ENCODE peak calls at places on chromosomes 3 and 15, in eight cellular contexts. Q is HL-60, D is glutamatergic neuron, S is right lobe of liver, R is choroid plexus epithelial cell, B is A549, P is AG10803, U is nephron progenitor cell. I is an unnamed sample.
A peak's percentile ranks its signal among the peaks of the same experiment; 100 is the strongest.

GRCh38 chr3:157067114-157067513 is 92.8 kb downstream of the CCNL1 start:
- DNase-seq in Q (no peak), D (no peak), S (no peak), R (no peak), B (no peak), P (no peak), U (no peak), I (no peak)

GRCh38 chr3:101038393-101038792 is 45.2 kb upstream of the ABI3BP start:
- DNase-seq in Q (no peak), D (no peak), S (no peak), R (peak; percentile 42), B (no peak), P (peak; percentile 42), U (no peak), I (no peak)

GRCh38 chr3:161558256-161558655 is 61.6 kb downstream of the OTOL1 start:
- DNase-seq in Q (no peak), D (no peak), S (peak; percentile 53), R (peak; percentile 5), B (no peak), P (peak; percentile 4), U (no peak), I (no peak)

GRCh38 chr3:184249412-184250166 is at the start of gene EEF1AKMT4:
- DNase-seq in Q (peak; percentile 97), D (peak; percentile 96), S (peak; percentile 97), R (peak; percentile 99), B (peak; percentile 98), P (peak; percentile 98), U (peak; percentile 96), I (peak; percentile 89)

GRCh38 chr3:159250961-159251360 is 449.1 kb downstream of the MFSD1 start:
- DNase-seq in Q (no peak), D (no peak), S (no peak), R (no peak), B (no peak), P (no peak), U (no peak), I (no peak)

GRCh38 chr3:72634128-72634527 is 214.1 kb downstream of the SHQ1 start:
- DNase-seq in Q (no peak), D (no peak), S (no peak), R (no peak), B (no peak), P (no peak), U (no peak), I (no peak)

GRCh38 chr3:30269751-30270445 is 336.5 kb upstream of the TGFBR2 start:
- DNase-seq in Q (peak; percentile 41), D (no peak), S (no peak), R (no peak), B (no peak), P (no peak), U (no peak), I (no peak)

GRCh38 chr3:149332227-149332765 is 1.1 kb downstream of the TM4SF18 start:
- DNase-seq in Q (no peak), D (no peak), S (no peak), R (no peak), B (no peak), P (no peak), U (no peak), I (no peak)

GRCh38 chr15:90087454-90088154 is 14.7 kb downstream of the IDH2 start:
- DNase-seq in Q (peak; percentile 35), D (no peak), S (peak; percentile 61), R (no peak), B (peak; percentile 85), P (peak; percentile 24), U (no peak), I (no peak)

GRCh38 chr3:97687734-97688133 is 76.8 kb upstream of the ARL6 start:
- DNase-seq in Q (no peak), D (no peak), S (no peak), R (no peak), B (no peak), P (no peak), U (peak; percentile 2), I (no peak)

GRCh38 chr15:101456079-101456791 is 33.3 kb downstream of the PCSK6 start:
- DNase-seq in Q (no peak), D (no peak), S (no peak), R (no peak), B (no peak), P (peak; percentile 43), U (no peak), I (no peak)

GRCh38 chr15:74043425-74044266 is 38.7 kb downstream of the GOLGA6A start:
- DNase-seq in Q (no peak), D (no peak), S (no peak), R (no peak), B (no peak), P (no peak), U (no peak), I (no peak)

GRCh38 chr15:93570571-93570970 is 481.6 kb upstream of the RGMA start:
- DNase-seq in Q (no peak), D (no peak), S (no peak), R (no peak), B (no peak), P (no peak), U (no peak), I (no peak)

DNA sequence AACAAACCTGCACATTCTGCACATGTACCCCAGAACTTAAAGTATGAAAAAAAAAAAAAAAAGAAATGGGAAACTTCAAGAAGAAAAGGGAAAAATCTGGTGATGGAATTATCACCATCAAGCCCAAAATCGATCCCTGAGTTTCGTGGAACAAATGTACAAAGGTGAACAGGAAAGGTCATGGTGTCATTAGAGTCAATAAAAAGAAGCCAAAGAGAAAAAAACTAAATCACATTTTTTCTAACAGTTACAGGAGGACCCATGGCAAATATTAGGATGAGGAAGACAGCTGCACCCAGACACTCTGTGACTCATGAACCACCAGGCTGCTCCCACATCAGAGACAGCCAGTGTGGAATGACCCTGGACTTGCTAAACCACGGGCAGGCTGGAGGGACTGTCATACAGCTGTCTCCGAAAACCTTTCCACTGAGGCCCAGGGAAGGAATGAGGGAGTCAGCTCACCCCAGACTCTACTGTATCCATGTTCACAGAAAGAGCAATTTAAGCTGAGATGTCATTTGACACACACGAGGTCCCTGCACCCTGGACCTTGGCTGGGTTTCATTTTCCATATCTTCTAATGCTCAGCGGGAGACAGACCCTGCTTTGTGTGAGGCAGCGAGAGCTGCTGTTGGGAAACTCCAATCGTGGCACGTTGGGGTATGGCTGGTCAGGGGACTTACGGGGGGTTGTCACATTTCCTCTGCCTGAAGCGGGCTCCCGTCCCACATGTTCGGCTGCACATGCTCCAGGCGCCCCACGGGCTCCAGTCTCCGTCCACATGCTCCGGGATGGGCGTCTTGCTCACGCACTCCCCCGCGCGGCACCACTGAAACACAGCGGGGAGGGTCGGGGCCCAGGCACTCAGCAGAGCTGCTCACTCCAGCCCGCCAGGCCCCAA is 210.2 kb downstream of the ADAMTS17 start:
- DNase-seq in Q (no peak), D (no peak), S (peak; percentile 68), R (peak; percentile 65), B (peak; percentile 57), P (peak; percentile 18), U (peak; percentile 17), I (no peak)
- TF ChIP-seq CTCF in Q (no peak), D (no peak), S (peak; percentile 49), R (peak; percentile 73), B (peak; percentile 35), P (peak; percentile 20), U (no peak), I (no peak)

GRCh38 chr3:32681811-32682210 is 3.2 kb upstream of the CNOT10 start:
- DNase-seq in Q (no peak), D (no peak), S (no peak), R (no peak), B (peak; percentile 14), P (no peak), U (no peak), I (no peak)

GRCh38 chr3:32686713-32687112 is 1.7 kb downstream of the CNOT10 start:
- DNase-seq in Q (no peak), D (no peak), S (no peak), R (no peak), B (no peak), P (no peak), U (no peak), I (no peak)

GRCh38 chr3:32684029-32684799 is 774 bp upstream of the CNOT10 start:
- DNase-seq in Q (no peak), D (no peak), S (no peak), R (no peak), B (no peak), P (no peak), U (no peak), I (no peak)

GRCh38 chr3:32685604-32686185 is 707 bp downstream of the CNOT10 start:
- DNase-seq in Q (no peak), D (no peak), S (no peak), R (peak; percentile 36), B (peak; percentile 30), P (peak; percentile 13), U (no peak), I (no peak)

GRCh38 chr3:32684800-32685603 is at the start of gene CNOT10:
- DNase-seq in Q (peak; percentile 95), D (peak; percentile 96), S (peak; percentile 97), R (peak; percentile 94), B (peak; percentile 94), P (peak; percentile 88), U (peak; percentile 95), I (peak; percentile 95)
- TF ChIP-seq CTCF in Q (no peak), D (no peak), S (peak; percentile 10), R (peak; percentile 16), B (peak; percentile 5), P (no peak), U (no peak), I (no peak)

GRCh38 chr3:61896251-61896650 is 334.9 kb downstream of the PTPRG start:
- DNase-seq in Q (no peak), D (no peak), S (no peak), R (no peak), B (no peak), P (no peak), U (no peak), I (no peak)

GRCh38 chr3:61893840-61894566 is 332.6 kb downstream of the PTPRG start:
- DNase-seq in Q (no peak), D (no peak), S (no peak), R (no peak), B (no peak), P (no peak), U (no peak), I (no peak)

GRCh38 chr3:61897848-61898247 is 336.5 kb downstream of the PTPRG start:
- DNase-seq in Q (no peak), D (no peak), S (no peak), R (no peak), B (no peak), P (no peak), U (no peak), I (no peak)

GRCh38 chr3:61892881-61893280 is 331.5 kb downstream of the PTPRG start:
- DNase-seq in Q (no peak), D (no peak), S (no peak), R (no peak), B (no peak), P (no peak), U (no peak), I (no peak)

GRCh38 chr3:61894988-61895935 is 333.9 kb downstream of the PTPRG start:
- DNase-seq in Q (no peak), D (no peak), S (no peak), R (peak; percentile 95), B (peak; percentile 29), P (peak; percentile 77), U (no peak), I (no peak)
- TF ChIP-seq CTCF in Q (no peak), D (no peak), S (no peak), R (peak; percentile 17), B (no peak), P (no peak), U (no peak), I (no peak)

GRCh38 chr15:31342781-31343626 is 16.4 kb downstream of the KLF13 start:
- DNase-seq in Q (no peak), D (no peak), S (peak; percentile 43), R (no peak), B (no peak), P (no peak), U (no peak), I (no peak)
- TF ChIP-seq CTCF in Q (no peak), D (no peak), S (no peak), R (peak; percentile 24), B (no peak), P (no peak), U (no peak), I (no peak)

I was measured in activated B cell treated with CpG ODN at 0.5 μM for 24 hours.